ENCODE peak calls at places on chromosome 5, in five cellular contexts. Q, I, A, P and H are unnamed samples.

GRCh38 chr5:95446560-95447221 is 55.5 kb downstream of the FAM81B start:
- DNase-seq in Q (peak), I (no peak), A (no peak), P (no peak), H (no peak)

GRCh38 chr5:91464886-91465646 is 81.9 kb upstream of the ARRDC3 start:
- DNase-seq in Q (no peak), I (no peak), A (no peak), P (no peak), H (no peak)

GRCh38 chr5:17019324-17019723 is 83.2 kb upstream of the MYO10 start:
- DNase-seq in Q (no peak), I (no peak), A (no peak), P (no peak), H (no peak)

GRCh38 chr5:181126841-181127240 is 4.1 kb downstream of the OR2V1 start:
- DNase-seq in Q (no peak), I (no peak), A (no peak), P (no peak), H (no peak)

GRCh38 chr5:115382989-115383388 is 86.5 kb upstream of the CCDC112 start:
- DNase-seq in Q (no peak), I (no peak), A (no peak), P (no peak), H (no peak)

GRCh38 chr5:173324115-173325001 is 3.9 kb downstream of the STC2 start:
- DNase-seq in Q (no peak), I (peak), A (no peak), P (peak), H (peak)

GRCh38 chr5:145520335-145520734 is 314.8 kb downstream of the PRELID2 start:
- DNase-seq in Q (no peak), I (no peak), A (no peak), P (no peak), H (no peak)

GRCh38 chr5:87190687-87191086 is 77.0 kb upstream of the RASA1 start:
- DNase-seq in Q (no peak), I (no peak), A (no peak), P (no peak), H (peak)

GRCh38 chr5:67908145-67908765 is 307.3 kb upstream of the PIK3R1 start:
- DNase-seq in Q (no peak), I (no peak), A (no peak), P (peak), H (no peak)

GRCh38 chr5:150789431-150789830 is 10.9 kb downstream of the SMIM3 start:
- DNase-seq in Q (no peak), I (no peak), A (no peak), P (no peak), H (no peak)

GRCh38 chr5:84255318-84255717 is 129.4 kb downstream of the EDIL3 start:
- DNase-seq in Q (peak), I (no peak), A (peak), P (no peak), H (peak)

GRCh38 chr5:146667633-146668032 is 151.6 kb upstream of the GPR151 start:
- DNase-seq in Q (peak), I (no peak), A (no peak), P (no peak), H (no peak)

GRCh38 chr5:52896524-52897237 is 92.5 kb upstream of the ITGA2 start:
- DNase-seq in Q (no peak), I (no peak), A (no peak), P (no peak), H (no peak)

GRCh38 chr5:52895070-52895469 is 94.1 kb upstream of the ITGA2 start:
- DNase-seq in Q (no peak), I (no peak), A (no peak), P (peak), H (no peak)

GRCh38 chr5:52897238-52897614 is 91.9 kb upstream of the ITGA2 start:
- DNase-seq in Q (no peak), I (no peak), A (no peak), P (no peak), H (no peak)

GRCh38 chr5:52894451-52894850 is 94.7 kb upstream of the ITGA2 start:
- DNase-seq in Q (no peak), I (no peak), A (no peak), P (no peak), H (no peak)

GRCh38 chr5:52895572-52896296 is 93.4 kb upstream of the ITGA2 start:
- DNase-seq in Q (no peak), I (no peak), A (no peak), P (no peak), H (no peak)
- TF ChIP-seq CTCF in Q (no peak), I (no peak), A (no peak), P (no peak), H (no peak)

GRCh38 chr5:4294878-4295277 is 699.2 kb downstream of the IRX1 start:
- DNase-seq in Q (no peak), I (no peak), A (no peak), P (no peak), H (no peak)

DNA sequence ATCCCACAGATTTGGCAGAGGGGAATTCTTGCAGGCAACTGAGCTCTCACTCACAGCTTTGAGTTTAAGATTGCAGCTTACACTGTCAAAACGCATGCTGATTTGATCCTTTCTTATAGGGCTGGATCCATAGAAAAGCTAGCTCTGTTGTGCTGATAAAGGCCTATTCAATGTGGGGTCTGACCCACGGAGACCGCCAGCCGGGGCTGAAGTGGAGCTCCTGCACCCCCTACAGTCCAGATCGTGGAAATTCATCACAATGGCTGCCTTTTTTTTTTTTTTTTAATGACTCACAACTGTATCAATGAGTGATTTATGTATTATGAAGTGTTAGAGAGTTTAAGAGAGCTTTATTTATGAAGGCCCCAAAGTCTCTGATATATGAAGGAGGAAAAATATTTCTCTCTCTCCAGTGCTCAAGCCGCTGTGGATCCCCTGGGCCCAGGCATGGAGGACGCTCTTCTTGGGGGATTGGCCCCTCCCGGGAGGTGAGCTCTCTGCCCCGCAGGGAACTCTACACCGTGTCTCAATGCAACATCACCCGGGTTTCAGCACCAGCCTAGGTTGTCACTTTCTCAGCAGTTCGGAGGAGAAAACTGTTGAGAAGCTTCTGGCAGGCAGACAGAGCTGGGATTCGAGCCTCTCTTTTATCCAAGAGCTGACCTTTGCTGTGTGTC is 700.2 kb downstream of the IRX1 start:
- DNase-seq in Q (peak), I (no peak), A (no peak), P (no peak), H (no peak)
- TF ChIP-seq CTCF in Q (peak), I (peak), A (peak), P (no peak), H (no peak)

DNA sequence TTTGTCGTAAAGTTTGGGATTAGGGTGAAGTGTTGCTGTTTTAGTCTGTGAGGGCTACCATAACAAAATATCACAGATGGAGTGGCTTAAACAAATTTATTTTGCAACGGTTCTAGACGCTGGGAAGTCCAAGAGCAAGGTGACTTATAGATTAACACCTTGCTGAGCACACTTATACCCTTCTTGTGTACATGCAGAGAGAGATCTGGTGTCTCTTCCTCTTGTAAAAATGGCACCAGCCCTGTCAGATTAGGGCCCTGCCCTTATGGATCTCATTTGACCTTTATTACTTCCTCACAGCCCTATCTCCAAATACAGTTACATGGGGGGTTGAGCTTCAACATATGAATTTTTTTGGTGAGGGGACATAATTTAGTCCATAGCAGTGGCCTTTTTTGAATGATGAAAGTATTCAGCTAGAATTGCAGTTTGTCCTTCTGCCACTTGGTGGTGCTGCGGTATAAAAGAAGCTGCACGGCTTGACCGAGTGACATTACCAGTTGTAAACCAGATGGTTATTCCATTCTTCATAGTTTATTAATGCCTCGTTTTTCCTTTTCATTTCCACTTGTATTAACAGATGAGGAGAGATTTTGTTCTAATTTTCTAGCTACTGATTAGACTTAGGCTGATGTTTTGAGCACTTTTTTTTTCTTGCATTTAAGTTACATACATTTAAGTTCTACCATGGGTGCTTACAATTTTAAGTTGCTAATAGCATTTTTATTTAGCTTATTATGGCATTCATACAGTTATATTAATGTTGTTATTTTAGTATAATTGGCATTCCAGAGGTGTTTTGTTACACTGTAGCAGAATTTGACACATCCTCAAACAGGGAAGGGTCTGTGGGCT is 19.4 kb downstream of the DCP2 start:
- DNase-seq in Q (peak), I (peak), A (peak), P (peak), H (peak)
- TF ChIP-seq CTCF in Q (peak), I (peak), A (peak), P (peak), H (peak)

GRCh38 chr5:109141499-109142200 is 268.1 kb downstream of the PJA2 start:
- DNase-seq in Q (no peak), I (no peak), A (no peak), P (no peak), H (no peak)
- TF ChIP-seq CTCF in Q (no peak), I (no peak), A (no peak), P (peak), H (no peak)

GRCh38 chr5:123367739-123368138 is 55.5 kb downstream of the CEP120 start:
- DNase-seq in Q (no peak), I (no peak), A (peak), P (no peak), H (no peak)
- TF ChIP-seq CTCF in Q (peak), I (peak), A (peak), P (peak), H (no peak)

DNA sequence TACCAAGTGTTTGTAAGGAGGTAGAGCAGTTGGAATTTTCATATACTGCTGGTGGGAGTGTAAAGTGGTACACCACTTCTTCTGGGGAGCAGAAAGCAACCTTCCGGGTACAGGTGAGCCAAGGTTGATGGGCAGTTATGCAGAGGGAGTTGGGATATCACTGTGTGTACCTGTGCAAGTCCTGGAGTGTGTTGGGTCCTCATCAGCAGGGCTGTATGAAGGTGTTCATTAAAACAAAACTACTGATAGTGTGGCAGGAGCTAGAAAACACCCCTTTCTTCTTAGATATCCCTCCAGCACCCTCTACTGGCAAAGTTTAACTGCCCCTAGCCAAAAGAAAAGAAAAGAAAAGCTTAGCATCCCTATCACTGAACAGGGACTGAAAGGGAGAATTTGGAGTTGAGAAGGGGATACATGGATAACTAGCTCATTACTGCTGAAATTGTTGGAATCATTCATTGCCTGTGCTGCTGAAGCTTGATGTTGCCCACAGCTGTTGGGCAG is 10.7 kb downstream of the MARCHF6 start:
- DNase-seq in Q (peak), I (no peak), A (peak), P (no peak), H (no peak)
- TF ChIP-seq CTCF in Q (peak), I (no peak), A (peak), P (peak), H (no peak)

DNA sequence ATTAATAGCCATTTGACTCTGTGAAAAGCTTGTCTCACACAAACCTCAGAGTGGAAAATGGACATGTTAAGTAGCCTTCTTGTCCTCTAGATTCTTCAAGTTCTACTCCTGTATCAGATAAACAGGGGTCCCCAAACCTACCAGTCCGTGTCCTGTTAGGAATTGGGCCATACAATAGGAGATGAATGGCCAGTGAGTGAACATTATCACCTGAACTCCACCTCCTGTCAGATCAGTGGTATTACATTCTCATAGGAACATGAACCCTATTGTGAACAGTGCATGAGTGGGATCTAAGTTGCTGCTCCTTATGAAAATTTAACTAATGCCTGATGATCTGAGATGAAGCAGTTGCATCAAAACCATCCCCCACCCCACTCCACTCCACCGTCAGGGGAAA is 136.3 kb downstream of the TMEM232 start:
- DNase-seq in Q (peak), I (no peak), A (peak), P (no peak), H (no peak)
- TF ChIP-seq CTCF in Q (peak), I (peak), A (peak), P (peak), H (peak)

GRCh38 chr5:151923865-151924264 is 786 bp downstream of the GLRA1 start:
- DNase-seq in Q (peak), I (no peak), A (no peak), P (peak), H (no peak)
- TF ChIP-seq CTCF in Q (peak), I (no peak), A (no peak), P (peak), H (no peak)